ENCODE peak calls at places on chromosomes 2 and 18, in nine cellular contexts. Z is progenitor cell of endocrine pancreas, F is GM13976, S is GM10248, V is HepG2, J is GM23338, R is cardiac muscle cell, B is mesothelial cell of epicardium, O is AG10803. U is an unnamed sample.

GRCh38 chr2:47119001-47119400 is 36.1 kb downstream of the STPG4 start:
- DNase-seq in B (no peak), F (no peak), Z (no peak), V (no peak), O (peak; percentile 71), S (no peak), R (no peak), J (no peak), U (no peak)

GRCh38 chr2:113848758-113849460 is 41.0 kb upstream of the ACTR3 start:
- DNase-seq in J (no peak), O (peak; percentile 16), F (peak; percentile 20), B (no peak), R (no peak), Z (no peak), V (peak; percentile 15), S (peak; percentile 32), U (peak; percentile 27)

GRCh38 chr18:76405761-76406356 is 89.2 kb downstream of the ZNF516 start:
- DNase-seq in J (peak; percentile 81), V (peak; percentile 34), R (no peak), F (peak; percentile 70), O (peak; percentile 57), Z (no peak), S (peak; percentile 66), B (peak; percentile 63), U (peak; percentile 75)

GRCh38 chr2:239322414-239323086 is 78.3 kb downstream of the HDAC4 start:
- DNase-seq in S (no peak), V (no peak), R (no peak), O (peak; percentile 52), Z (no peak), F (no peak), B (peak; percentile 28), J (no peak), U (peak; percentile 65)

GRCh38 chr18:47772374-47773248 is 157.8 kb downstream of the SMAD2 start:
- DNase-seq in Z (peak; percentile 38), S (peak; percentile 62), F (peak; percentile 72), J (peak; percentile 81), O (peak; percentile 60), R (peak; percentile 66), B (peak; percentile 69), V (peak; percentile 29), U (peak; percentile 74)

GRCh38 chr2:183014005-183014404 is 24.3 kb downstream of the NCKAP1 start:
- DNase-seq in S (no peak), B (no peak), V (no peak), J (no peak), F (no peak), O (no peak), R (no peak), Z (no peak), U (no peak)

GRCh38 chr2:152278536-152278935 is 56.4 kb upstream of the FMNL2 start:
- DNase-seq in O (peak; percentile 38), R (no peak), Z (no peak), B (no peak), F (no peak), J (no peak), V (no peak), S (no peak), U (no peak)

GRCh38 chr2:69565431-69565839 is 78.1 kb downstream of the AAK1 start:
- DNase-seq in Z (peak; percentile 51), V (peak; percentile 61), J (peak; percentile 88), R (peak; percentile 65), O (no peak), F (peak; percentile 64), S (peak; percentile 76), B (peak; percentile 61), U (peak; percentile 84)

GRCh38 chr2:136297312-136297711 is 179.4 kb upstream of the CXCR4 start:
- DNase-seq in S (no peak), O (no peak), J (no peak), Z (no peak), R (no peak), F (no peak), V (no peak), B (no peak), U (no peak)

GRCh38 chr18:51279367-51279984 is 82.0 kb upstream of the MEX3C start:
- DNase-seq in S (peak; percentile 24), J (no peak), R (no peak), Z (no peak), B (no peak), V (peak; percentile 86), O (no peak), F (peak; percentile 24), U (no peak)

GRCh38 chr2:206083602-206084467 is 2.1 kb downstream of the INO80D start:
- DNase-seq in Z (no peak), S (peak; percentile 40), B (no peak), R (peak; percentile 32), V (no peak), F (peak; percentile 49), J (peak; percentile 96), O (no peak), U (peak; percentile 61)

GRCh38 chr2:100785621-100786296 is 34.2 kb upstream of the NPAS2 start:
- DNase-seq in V (no peak), J (no peak), S (no peak), F (no peak), B (no peak), O (no peak), R (no peak), Z (no peak), U (no peak)

GRCh38 chr2:173684896-173685485 is 280.2 kb downstream of the SP3 start:
- DNase-seq in J (no peak), R (no peak), O (no peak), B (no peak), V (no peak), S (no peak), F (no peak), Z (no peak), U (no peak)

GRCh38 chr18:28820353-28820752 is 643.4 kb upstream of the CDH2 start:
- DNase-seq in O (no peak), J (no peak), R (no peak), F (no peak), Z (no peak), B (no peak), S (no peak), V (no peak), U (no peak)

GRCh38 chr2:207845202-207845864 is 75.6 kb upstream of the FZD5 start:
- DNase-seq in J (no peak), F (no peak), V (peak; percentile 94), R (no peak), Z (no peak), O (no peak), B (no peak), S (no peak), U (no peak)

GRCh38 chr2:60794271-60794863 is 38.3 kb downstream of the PAPOLG start:
- DNase-seq in V (peak; percentile 16), B (no peak), S (peak; percentile 45), F (no peak), J (peak; percentile 42), R (no peak), O (peak; percentile 15), Z (no peak), U (no peak)

GRCh38 chr2:128319773-128320608 is 1.3 kb upstream of the HS6ST1 start:
- DNase-seq in V (no peak), B (peak; percentile 40), R (no peak), S (peak; percentile 19), J (no peak), O (no peak), Z (peak; percentile 9), F (peak; percentile 36), U (no peak)

DNA sequence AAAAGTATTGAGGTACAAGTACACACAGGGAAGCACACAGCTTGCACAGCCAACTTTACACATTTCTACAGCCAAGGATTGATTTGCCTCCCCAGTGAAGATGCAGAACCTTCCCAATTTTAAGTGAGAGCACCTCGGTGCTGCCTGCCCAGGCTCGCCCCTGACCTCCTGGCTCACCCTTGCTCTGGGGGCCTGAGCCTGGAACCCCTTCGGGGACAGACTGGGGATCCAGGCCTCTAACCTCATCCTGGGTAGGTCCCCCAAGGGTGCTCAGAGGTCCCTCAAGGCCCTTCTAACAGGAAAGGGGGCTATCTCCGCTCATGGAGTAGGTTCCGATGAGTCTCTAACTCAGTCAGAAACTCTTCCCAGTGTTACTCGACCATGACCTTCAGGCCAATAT is 53.1 kb downstream of the BCL2L11 start:
- DNase-seq in O (no peak), V (no peak), R (no peak), S (no peak), B (no peak), Z (no peak), F (no peak), J (no peak), U (no peak)
- TF ChIP-seq CTCF in O (no peak), V (no peak), R (no peak), S (no peak), B (no peak), Z (no peak), F (no peak), J (no peak), U (no peak)

DNA sequence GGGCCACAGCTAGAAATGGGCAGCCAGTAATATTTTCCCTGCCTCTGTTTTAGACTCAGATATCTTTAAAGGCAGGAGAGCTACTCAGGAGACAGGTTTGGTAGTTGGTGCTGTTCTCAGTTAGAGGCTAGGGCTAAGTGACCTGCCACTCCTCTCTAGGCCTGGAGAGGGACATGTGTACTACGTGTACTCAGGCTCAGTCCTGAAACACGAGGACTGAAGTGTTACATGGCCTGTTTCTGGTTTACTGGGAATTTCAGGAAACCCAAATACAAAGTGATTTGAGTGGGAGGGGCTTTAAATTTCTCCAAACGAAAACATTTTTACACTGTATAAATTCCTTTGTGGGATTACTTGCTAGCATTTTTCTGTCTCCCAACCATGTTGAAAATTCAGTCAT is 343.4 kb downstream of the CYP26B1 start:
- DNase-seq in O (peak; percentile 79), F (no peak), Z (no peak), V (peak; percentile 21), J (peak; percentile 10), S (no peak), B (peak; percentile 21), R (peak; percentile 57), U (no peak)
- TF ChIP-seq CTCF in O (peak; percentile 62), F (no peak), Z (no peak), V (peak; percentile 42), J (no peak), S (no peak), B (no peak), R (peak; percentile 11), U (no peak)

DNA sequence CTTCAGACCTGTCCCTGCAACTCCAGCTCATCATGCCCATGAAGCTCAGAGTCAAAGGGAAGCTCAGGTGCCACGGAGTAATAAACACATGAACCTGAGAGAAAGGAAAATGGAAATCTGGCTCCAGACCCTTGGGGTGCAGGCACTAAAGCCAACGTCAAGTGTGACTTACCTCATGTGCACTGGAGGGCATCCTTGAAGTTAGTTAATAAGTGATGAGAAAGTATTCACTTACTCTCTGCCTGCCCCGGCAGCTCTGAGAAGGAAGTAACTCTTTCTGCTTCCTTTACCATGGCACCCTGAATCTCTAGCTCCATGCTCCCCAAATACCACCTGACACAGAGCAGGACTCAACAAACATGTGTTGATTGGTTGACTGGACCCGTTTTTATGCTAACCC is 21.4 kb upstream of the AGAP1 start:
- DNase-seq in J (no peak), O (no peak), R (no peak), V (no peak), S (no peak), B (no peak), Z (no peak), F (no peak), U (no peak)
- TF ChIP-seq CTCF in J (no peak), O (no peak), R (no peak), V (peak; percentile 15), S (no peak), B (no peak), Z (no peak), F (no peak), U (no peak)

DNA sequence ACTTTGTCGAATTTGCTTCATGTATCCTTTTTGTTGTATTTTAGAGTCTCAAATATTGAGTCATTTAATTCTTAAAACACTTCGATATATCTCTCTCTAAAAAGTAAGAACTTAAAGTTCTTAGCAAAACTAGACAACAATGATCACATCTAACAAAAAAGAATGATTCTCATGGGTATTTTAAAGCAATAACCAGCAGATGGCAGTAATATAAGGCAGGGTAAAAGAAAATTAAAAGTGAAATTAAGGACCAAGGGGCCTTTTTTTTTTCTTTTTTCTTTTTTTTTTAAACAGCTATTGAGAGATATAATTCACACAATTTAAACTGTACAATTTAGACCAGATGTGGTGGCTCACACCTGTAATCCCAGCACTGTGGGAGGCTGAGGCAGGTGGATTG is 9.9 kb upstream of the AOX1 start:
- DNase-seq in J (peak; percentile 21), S (peak; percentile 18), V (no peak), F (peak; percentile 15), O (peak; percentile 20), Z (no peak), B (no peak), R (no peak), U (no peak)
- TF ChIP-seq CTCF in J (no peak), S (peak; percentile 25), V (peak; percentile 17), F (no peak), O (peak; percentile 61), Z (peak; percentile 51), B (no peak), R (peak; percentile 49), U (peak; percentile 64)